ENCODE peak calls at places on chromosomes 11 and 22, in eight cellular contexts. One of them, this sample, is unnamed. For H3K4me1, the result is how much of the 10 kb centered on the place peaks cover.

GRCh38 chr11:16881074-16881709 is 133.0 kb downstream of the PLEKHA7 start:
- DNase-seq in hepatocyte: peak
- DNase-seq in IMR-90: peak
- DNase-seq in lung: peak
- DNase-seq in Peyer's patch: no peak
- DNase-seq in adrenal gland: peak
- DNase-seq in K562: peak
- DNase-seq in ascending aorta: no peak
- DNase-seq in this sample: no peak

GRCh38 chr11:19163627-19164026 is 38.2 kb downstream of the CSRP3 start:
- DNase-seq in adrenal gland: no peak
- DNase-seq in lung: no peak
- DNase-seq in hepatocyte: no peak
- DNase-seq in K562: peak
- DNase-seq in ascending aorta: no peak
- DNase-seq in IMR-90: no peak
- DNase-seq in Peyer's patch: no peak
- DNase-seq in this sample: no peak

GRCh38 chr11:67438121-67438902 is 830 bp upstream of the PTPRCAP start:
- DNase-seq in lung: no peak
- DNase-seq in IMR-90: no peak
- DNase-seq in hepatocyte: no peak
- DNase-seq in Peyer's patch: peak
- DNase-seq in ascending aorta: no peak
- DNase-seq in adrenal gland: no peak
- DNase-seq in K562: no peak
- DNase-seq in this sample: peak

GRCh38 chr11:117528061-117528780 is 200.6 kb downstream of the CEP164 start:
- DNase-seq in IMR-90: no peak
- DNase-seq in adrenal gland: no peak
- DNase-seq in K562: no peak
- DNase-seq in ascending aorta: no peak
- DNase-seq in lung: no peak
- DNase-seq in Peyer's patch: no peak
- DNase-seq in hepatocyte: no peak
- DNase-seq in this sample: no peak

GRCh38 chr22:36156119-36156514 is 4.4 kb downstream of the APOL3 start:
- DNase-seq in IMR-90: no peak
- DNase-seq in K562: no peak
- DNase-seq in lung: no peak
- DNase-seq in ascending aorta: no peak
- DNase-seq in adrenal gland: no peak
- DNase-seq in Peyer's patch: no peak
- DNase-seq in hepatocyte: no peak
- DNase-seq in this sample: no peak

GRCh38 chr22:49007013-49007653 is 820.5 kb downstream of the BRD1 start:
- DNase-seq in K562: no peak
- DNase-seq in Peyer's patch: no peak
- DNase-seq in lung: no peak
- DNase-seq in hepatocyte: peak
- DNase-seq in ascending aorta: no peak
- DNase-seq in adrenal gland: no peak
- DNase-seq in IMR-90: no peak
- DNase-seq in this sample: no peak

GRCh38 chr22:27795053-27795452 is 6.5 kb downstream of the MN1 start:
- DNase-seq in Peyer's patch: no peak
- DNase-seq in adrenal gland: no peak
- DNase-seq in ascending aorta: no peak
- DNase-seq in lung: no peak
- DNase-seq in hepatocyte: no peak
- DNase-seq in K562: no peak
- DNase-seq in IMR-90: no peak
- DNase-seq in this sample: no peak

GRCh38 chr11:10497371-10498021 is 42.4 kb downstream of the AMPD3 start:
- DNase-seq in adrenal gland: peak
- DNase-seq in IMR-90: no peak
- DNase-seq in hepatocyte: no peak
- DNase-seq in ascending aorta: no peak
- DNase-seq in K562: no peak
- DNase-seq in Peyer's patch: peak
- DNase-seq in lung: peak
- DNase-seq in this sample: no peak

GRCh38 chr22:47030881-47031627 is 268.6 kb downstream of the TBC1D22A start:
- DNase-seq in Peyer's patch: no peak
- DNase-seq in IMR-90: no peak
- DNase-seq in hepatocyte: no peak
- DNase-seq in ascending aorta: no peak
- DNase-seq in K562: no peak
- DNase-seq in adrenal gland: no peak
- DNase-seq in lung: no peak
- DNase-seq in this sample: peak

GRCh38 chr11:1988667-1989317 is 8.8 kb downstream of the H19 start:
- DNase-seq in IMR-90: no peak
- DNase-seq in lung: no peak
- DNase-seq in K562: peak
- DNase-seq in Peyer's patch: no peak
- DNase-seq in ascending aorta: no peak
- DNase-seq in adrenal gland: no peak
- DNase-seq in hepatocyte: peak
- DNase-seq in this sample: peak

GRCh38 chr22:20509344-20510047 is 2.1 kb downstream of the MED15 start:
- DNase-seq in K562: peak
- DNase-seq in Peyer's patch: peak
- DNase-seq in adrenal gland: peak
- DNase-seq in IMR-90: peak
- DNase-seq in lung: peak
- DNase-seq in hepatocyte: peak
- DNase-seq in ascending aorta: peak
- DNase-seq in this sample: peak

GRCh38 chr11:64340671-64341335 is 799 bp downstream of the CCDC88B start:
- DNase-seq in lung: no peak
- DNase-seq in adrenal gland: no peak
- DNase-seq in IMR-90: no peak
- DNase-seq in ascending aorta: no peak
- DNase-seq in Peyer's patch: peak
- DNase-seq in K562: peak
- DNase-seq in hepatocyte: peak
- DNase-seq in this sample: peak

GRCh38 chr11:64341429-64341828 is 1.4 kb downstream of the CCDC88B start:
- DNase-seq in IMR-90: no peak
- DNase-seq in lung: no peak
- DNase-seq in hepatocyte: peak
- DNase-seq in ascending aorta: no peak
- DNase-seq in K562: no peak
- DNase-seq in adrenal gland: no peak
- DNase-seq in Peyer's patch: no peak
- DNase-seq in this sample: peak

GRCh38 chr11:64339754-64340408 is at the start of gene CCDC88B:
- DNase-seq in IMR-90: no peak
- DNase-seq in lung: peak
- DNase-seq in Peyer's patch: peak
- DNase-seq in ascending aorta: no peak
- DNase-seq in hepatocyte: peak
- DNase-seq in K562: no peak
- DNase-seq in adrenal gland: peak
- DNase-seq in this sample: peak

GRCh38 chr11:64337538-64338249 is 2.3 kb upstream of the CCDC88B start:
- DNase-seq in Peyer's patch: no peak
- DNase-seq in hepatocyte: no peak
- DNase-seq in K562: no peak
- DNase-seq in ascending aorta: no peak
- DNase-seq in lung: no peak
- DNase-seq in adrenal gland: no peak
- DNase-seq in IMR-90: no peak
- DNase-seq in this sample: peak

GRCh38 chr11:64339319-64339718 is 685 bp upstream of the CCDC88B start:
- DNase-seq in adrenal gland: no peak
- DNase-seq in hepatocyte: no peak
- DNase-seq in ascending aorta: no peak
- DNase-seq in IMR-90: no peak
- DNase-seq in K562: no peak
- DNase-seq in Peyer's patch: no peak
- DNase-seq in lung: no peak
- DNase-seq in this sample: no peak
- H3K27ac ChIP-seq in adrenal gland: no peak
- H3K27ac ChIP-seq in hepatocyte: no peak
- H3K27ac ChIP-seq in ascending aorta: no peak
- H3K27ac ChIP-seq in IMR-90: no peak
- H3K27ac ChIP-seq in K562: no peak
- H3K27ac ChIP-seq in Peyer's patch: peak
- H3K27ac ChIP-seq in lung: no peak
- H3K27ac ChIP-seq in this sample: no peak

GRCh38 chr11:74957937-74958629 is 9.0 kb downstream of the SPCS2 start:
- DNase-seq in Peyer's patch: no peak
- DNase-seq in lung: no peak
- DNase-seq in hepatocyte: no peak
- DNase-seq in ascending aorta: no peak
- DNase-seq in adrenal gland: no peak
- DNase-seq in K562: no peak
- DNase-seq in IMR-90: no peak
- DNase-seq in this sample: no peak
- H3K4me1 ChIP-seq in Peyer's patch: under half
- H3K4me1 ChIP-seq in lung: under half
- H3K4me1 ChIP-seq in hepatocyte: under half
- H3K4me1 ChIP-seq in ascending aorta: under half
- H3K4me1 ChIP-seq in adrenal gland: half or more
- H3K4me1 ChIP-seq in K562: under half
- H3K4me1 ChIP-seq in IMR-90: under half
- H3K4me1 ChIP-seq in this sample: under half

GRCh38 chr11:46942172-46942571 is 5.6 kb downstream of the CSTPP1 start:
- DNase-seq in K562: no peak
- DNase-seq in adrenal gland: no peak
- DNase-seq in ascending aorta: no peak
- DNase-seq in hepatocyte: no peak
- DNase-seq in IMR-90: no peak
- DNase-seq in lung: no peak
- DNase-seq in Peyer's patch: no peak
- DNase-seq in this sample: no peak

GRCh38 chr11:46936138-46937110 is at the start of gene CSTPP1:
- DNase-seq in Peyer's patch: peak
- DNase-seq in adrenal gland: peak
- DNase-seq in IMR-90: peak
- DNase-seq in hepatocyte: peak
- DNase-seq in ascending aorta: peak
- DNase-seq in K562: peak
- DNase-seq in lung: peak
- DNase-seq in this sample: peak
- H3K27ac ChIP-seq in Peyer's patch: peak
- H3K27ac ChIP-seq in adrenal gland: no peak
- H3K27ac ChIP-seq in IMR-90: peak
- H3K27ac ChIP-seq in hepatocyte: peak
- H3K27ac ChIP-seq in ascending aorta: no peak
- H3K27ac ChIP-seq in K562: no peak
- H3K27ac ChIP-seq in lung: peak
- H3K27ac ChIP-seq in this sample: peak

GRCh38 chr22:37483594-37484114 is 2.5 kb downstream of the MFNG start:
- DNase-seq in hepatocyte: no peak
- DNase-seq in adrenal gland: no peak
- DNase-seq in Peyer's patch: no peak
- DNase-seq in IMR-90: no peak
- DNase-seq in ascending aorta: no peak
- DNase-seq in K562: no peak
- DNase-seq in lung: no peak
- DNase-seq in this sample: no peak
- H3K4me1 ChIP-seq in hepatocyte: under half
- H3K4me1 ChIP-seq in adrenal gland: under half
- H3K4me1 ChIP-seq in Peyer's patch: under half
- H3K4me1 ChIP-seq in IMR-90: under half
- H3K4me1 ChIP-seq in ascending aorta: under half
- H3K4me1 ChIP-seq in K562: under half
- H3K4me1 ChIP-seq in lung: under half
- H3K4me1 ChIP-seq in this sample: under half

GRCh38 chr11:86941077-86941870 is 13.9 kb downstream of the FZD4 start:
- DNase-seq in adrenal gland: no peak
- DNase-seq in ascending aorta: no peak
- DNase-seq in IMR-90: peak
- DNase-seq in lung: no peak
- DNase-seq in Peyer's patch: no peak
- DNase-seq in hepatocyte: no peak
- DNase-seq in K562: no peak
- DNase-seq in this sample: no peak
- H3K27ac ChIP-seq in adrenal gland: peak
- H3K27ac ChIP-seq in ascending aorta: peak
- H3K27ac ChIP-seq in IMR-90: peak
- H3K27ac ChIP-seq in lung: peak
- H3K27ac ChIP-seq in Peyer's patch: peak
- H3K27ac ChIP-seq in hepatocyte: peak
- H3K27ac ChIP-seq in K562: no peak
- H3K27ac ChIP-seq in this sample: no peak

This sample was measured in RWPE2.